ENCODE peak calls at places on chromosomes 5 and 9, in nine cellular contexts. O is CD4-positive, alpha-beta memory T cell; E is GM23338; H is stomach; Y is uterus; I is GM23248; Z is pancreas; K is suprapubic skin; Q is naive thymus-derived CD4-positive, alpha-beta T cell. S is an unnamed sample.

GRCh38 chr5:117889592-117889991 is 1098.8 kb downstream of the DTWD2 start:
- DNase-seq in E (no peak), H (no peak), Q (no peak), K (no peak), Z (no peak), O (no peak), I (no peak), Y (no peak), S (no peak)

GRCh38 chr5:177077335-177077734 is 9.4 kb upstream of the FGFR4 start:
- DNase-seq in K (no peak), H (no peak), Y (no peak), E (no peak), Z (no peak), O (no peak), Q (no peak), I (no peak), S (no peak)

GRCh38 chr5:61313960-61314681 is 17.9 kb upstream of the ZSWIM6 start:
- DNase-seq in E (no peak), H (no peak), O (no peak), I (peak), K (no peak), Q (no peak), Y (no peak), Z (no peak), S (no peak)

GRCh38 chr9:137569609-137570203 is 9.0 kb downstream of the DPH7 start:
- DNase-seq in E (no peak), Z (no peak), O (no peak), Q (no peak), I (no peak), H (no peak), K (no peak), Y (no peak), S (no peak)

GRCh38 chr9:90058364-90058763 is 453.6 kb downstream of the GADD45G start:
- DNase-seq in K (no peak), Q (no peak), E (no peak), Y (no peak), I (no peak), Z (no peak), H (no peak), O (no peak), S (no peak)

GRCh38 chr9:81588148-81588874 is 101.0 kb downstream of the TLE1 start:
- DNase-seq in Q (no peak), I (peak), O (no peak), K (no peak), Y (no peak), H (peak), Z (peak), E (no peak), S (no peak)

GRCh38 chr5:133292300-133292699 is 240.5 kb downstream of the HSPA4 start:
- DNase-seq in O (no peak), Y (no peak), K (no peak), Q (no peak), H (no peak), Z (no peak), E (no peak), I (no peak), S (no peak)

GRCh38 chr5:125463441-125464092 is 717.1 kb upstream of the ZNF608 start:
- DNase-seq in E (no peak), K (no peak), Y (no peak), O (no peak), Z (no peak), H (no peak), I (peak), Q (no peak), S (no peak)

GRCh38 chr5:176776916-176777315 is 33.4 kb upstream of the UNC5A start:
- DNase-seq in E (no peak), I (no peak), O (no peak), K (peak), H (no peak), Y (no peak), Q (no peak), Z (no peak), S (no peak)

GRCh38 chr5:89930591-89931383 is 478.8 kb downstream of the CETN3 start:
- DNase-seq in O (no peak), K (no peak), I (peak), Q (no peak), E (no peak), Z (no peak), H (no peak), Y (no peak), S (no peak)

GRCh38 chr5:100749771-100750284 is 153.3 kb downstream of the ST8SIA4 start:
- DNase-seq in H (no peak), K (no peak), Y (no peak), E (no peak), I (no peak), Z (no peak), Q (no peak), O (no peak), S (no peak)

GRCh38 chr9:127176631-127177030 is 54.2 kb upstream of the ANGPTL2 start:
- DNase-seq in O (no peak), H (no peak), Y (no peak), I (no peak), E (no peak), Q (no peak), Z (no peak), K (peak), S (no peak)

GRCh38 chr5:133232435-133232834 is 180.6 kb downstream of the HSPA4 start:
- DNase-seq in E (no peak), I (no peak), O (no peak), Z (no peak), H (no peak), K (peak), Q (no peak), Y (no peak), S (no peak)

GRCh38 chr5:37517686-37518085 is 138.6 kb downstream of the WDR70 start:
- DNase-seq in O (no peak), Z (no peak), K (no peak), H (no peak), Q (no peak), E (no peak), I (no peak), Y (no peak), S (no peak)

GRCh38 chr5:3199941-3200340 is 395.7 kb upstream of the IRX1 start:
- DNase-seq in I (no peak), E (peak), O (no peak), Q (no peak), H (no peak), Y (no peak), Z (no peak), K (no peak), S (no peak)

GRCh38 chr9:35488019-35488418 is 1.9 kb upstream of the RUSC2 start:
- DNase-seq in E (no peak), I (peak), O (no peak), Y (peak), Z (no peak), K (no peak), H (no peak), Q (no peak), S (no peak)

GRCh38 chr5:89090021-89090420 is 207.0 kb upstream of the MEF2C start:
- DNase-seq in Q (no peak), Y (no peak), K (no peak), E (no peak), I (peak), Z (no peak), O (no peak), H (no peak), S (no peak)

GRCh38 chr5:139747583-139748504 is 47.8 kb upstream of the PSD2 start:
- DNase-seq in Q (peak), Z (no peak), I (peak), H (peak), Y (peak), K (no peak), O (peak), E (peak), S (no peak)

GRCh38 chr9:93577045-93577939 is 908 bp downstream of the PHF2 start:
- DNase-seq in H (peak), Z (peak), E (peak), K (peak), O (peak), I (peak), Y (peak), Q (peak), S (no peak)

GRCh38 chr5:131209506-131210191 is 38.9 kb downstream of the LYRM7 start:
- DNase-seq in K (no peak), O (peak), Z (no peak), Q (peak), E (peak), Y (no peak), H (no peak), I (no peak), S (no peak)

GRCh38 chr9:16671591-16672137 is 198.8 kb downstream of the BNC2 start:
- DNase-seq in I (peak), E (no peak), Y (no peak), O (no peak), K (no peak), Z (no peak), Q (no peak), H (no peak), S (no peak)

GRCh38 chr5:178551059-178551458 is 39.1 kb downstream of the COL23A1 start:
- DNase-seq in E (peak), Z (no peak), K (no peak), H (no peak), O (peak), Q (peak), Y (no peak), I (peak), S (no peak)

GRCh38 chr9:23123048-23123632 is 676.5 kb downstream of the DMRTA1 start:
- DNase-seq in I (peak), E (peak), Q (no peak), O (no peak), K (no peak), H (no peak), Z (no peak), Y (no peak), S (no peak)

GRCh38 chr9:14992025-14992424 is 81.8 kb upstream of the FREM1 start:
- DNase-seq in Y (no peak), Z (no peak), H (no peak), K (no peak), O (peak), E (no peak), Q (peak), I (peak), S (no peak)

GRCh38 chr5:31455172-31455571 is 76.7 kb downstream of the DROSHA start:
- DNase-seq in O (no peak), I (no peak), E (no peak), Z (no peak), K (no peak), Y (no peak), H (no peak), Q (no peak), S (no peak)

GRCh38 chr9:89478821-89479668 is 18.9 kb downstream of the SEMA4D start:
- DNase-seq in I (no peak), K (peak), Y (no peak), Q (no peak), O (no peak), E (no peak), Z (no peak), H (no peak), S (no peak)

GRCh38 chr9:76987594-76988200 is 31.8 kb upstream of the FOXB2 start:
- DNase-seq in Z (no peak), I (peak), E (peak), Q (no peak), Y (no peak), K (no peak), O (no peak), H (no peak), S (peak)

GRCh38 chr9:108282872-108283271 is 572.9 kb downstream of the ACTL7B start:
- DNase-seq in I (peak), Q (no peak), Z (no peak), K (no peak), O (no peak), H (no peak), E (peak), Y (no peak), S (no peak)

GRCh38 chr9:71819115-71819739 is 50.9 kb upstream of the CEMIP2 start:
- DNase-seq in Q (peak), Y (no peak), H (peak), I (peak), Z (no peak), E (peak), O (peak), K (no peak), S (peak)

GRCh38 chr9:81266086-81266485 is 423.3 kb downstream of the TLE1 start:
- DNase-seq in Z (no peak), Q (no peak), H (no peak), Y (no peak), I (no peak), E (no peak), O (no peak), K (no peak), S (no peak)

GRCh38 chr9:118929317-118929716 is 439.9 kb downstream of the BRINP1 start:
- DNase-seq in E (no peak), K (no peak), I (peak), Q (no peak), O (no peak), H (no peak), Y (no peak), Z (no peak), S (no peak)

GRCh38 chr5:137923856-137924255 is 34.6 kb downstream of the PKD2L2 start:
- DNase-seq in Y (no peak), E (peak), I (no peak), Z (no peak), K (no peak), Q (no peak), H (no peak), O (no peak), S (no peak)

GRCh38 chr5:138583984-138584637 is 8.9 kb upstream of the HSPA9 start:
- DNase-seq in Y (no peak), Z (no peak), I (no peak), H (no peak), E (no peak), Q (no peak), O (no peak), K (no peak), S (no peak)

GRCh38 chr9:26723486-26723885 is 169.1 kb downstream of the CAAP1 start:
- DNase-seq in Z (peak), O (no peak), Q (no peak), H (no peak), K (no peak), I (peak), Y (peak), E (peak), S (no peak)

GRCh38 chr5:54212331-54212730 is 98.0 kb downstream of the ARL15 start:
- DNase-seq in I (no peak), Y (no peak), H (no peak), Q (no peak), E (no peak), Z (no peak), K (no peak), O (no peak), S (no peak)

GRCh38 chr5:6714221-6715041 is 1.2 kb downstream of the TENT4A start:
- DNase-seq in Q (peak), H (no peak), K (no peak), O (peak), Y (no peak), I (peak), Z (peak), E (peak), S (no peak)

GRCh38 chr9:128841704-128842492 is 12.3 kb upstream of the SPOUT1 start:
- DNase-seq in K (no peak), Y (no peak), Q (no peak), O (no peak), H (no peak), Z (no peak), I (no peak), E (no peak), S (no peak)

GRCh38 chr9:106376689-106377088 is 486.3 kb upstream of the ZNF462 start:
- DNase-seq in E (no peak), Z (no peak), K (no peak), Q (no peak), H (no peak), O (no peak), I (no peak), Y (no peak), S (no peak)

DNA sequence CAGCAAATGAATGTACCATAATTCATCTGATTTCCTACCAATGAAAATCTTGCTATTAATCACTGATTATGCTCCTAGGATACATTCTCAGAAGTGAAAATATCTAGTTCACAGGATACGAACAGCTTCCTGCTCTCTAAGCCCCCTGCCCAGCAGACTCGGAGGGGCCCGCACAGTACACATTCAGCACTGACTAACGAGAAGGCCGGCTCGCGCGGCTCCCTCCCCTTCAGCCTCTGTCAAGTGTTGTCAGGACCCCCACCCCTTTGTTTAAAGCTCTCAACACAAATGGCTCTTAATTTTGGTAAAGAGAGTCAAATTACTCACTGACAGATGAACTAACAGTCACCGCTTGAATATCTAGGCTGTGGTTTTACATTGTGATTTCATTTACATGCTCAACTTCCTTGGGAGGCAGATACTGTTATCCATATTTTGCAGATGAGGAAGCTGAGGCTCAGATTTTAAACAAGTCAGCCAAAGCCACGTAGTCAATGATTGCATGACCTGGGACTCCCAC is 82.1 kb downstream of the PRRT1B start:
- DNase-seq in Z (no peak), K (no peak), Y (no peak), H (no peak), O (no peak), E (no peak), Q (no peak), I (peak), S (no peak)
- H3K27ac ChIP-seq in Z (peak), K (peak), Y (no peak), H (peak), O (peak), E (peak), Q (peak), I (peak), S (no peak)

GRCh38 chr9:131399972-131400371 is 6.1 kb downstream of the PRRC2B start:
- DNase-seq in E (no peak), Q (no peak), H (no peak), O (no peak), I (no peak), Z (no peak), K (no peak), Y (no peak), S (no peak)
- H3K27ac ChIP-seq in E (peak), Q (no peak), H (peak), O (no peak), I (peak), Z (no peak), K (no peak), Y (no peak), S (no peak)

GRCh38 chr9:120396418-120396817 is 183.5 kb downstream of the CDK5RAP2 start:
- DNase-seq in Y (no peak), K (no peak), E (no peak), I (no peak), O (no peak), Q (no peak), H (no peak), Z (no peak), S (no peak)
- H3K27ac ChIP-seq in Y (no peak), K (no peak), E (no peak), I (no peak), O (no peak), Q (no peak), H (no peak), Z (no peak), S (peak)

GRCh38 chr9:135993840-135994776 is 32.9 kb upstream of the UBAC1 start:
- DNase-seq in Q (no peak), Z (peak), O (no peak), K (no peak), Y (no peak), H (no peak), I (no peak), E (no peak), S (no peak)

GRCh38 chr9:135991771-135992170 is 30.6 kb upstream of the UBAC1 start:
- DNase-seq in Q (no peak), Y (no peak), Z (no peak), H (no peak), E (no peak), O (no peak), K (no peak), I (no peak), S (no peak)

GRCh38 chr9:135995816-135996215 is 34.6 kb upstream of the UBAC1 start:
- DNase-seq in Q (no peak), O (no peak), H (no peak), Z (no peak), Y (no peak), K (no peak), I (no peak), E (no peak), S (no peak)

GRCh38 chr9:135992486-135993408 is 31.6 kb upstream of the UBAC1 start:
- DNase-seq in I (peak), Z (peak), H (peak), O (peak), K (peak), Q (peak), E (peak), Y (peak), S (no peak)

GRCh38 chr9:135993409-135993742 is 32.2 kb upstream of the UBAC1 start:
- DNase-seq in O (no peak), Q (no peak), E (no peak), Y (no peak), I (no peak), H (no peak), Z (no peak), K (no peak), S (no peak)
- H3K27ac ChIP-seq in O (no peak), Q (no peak), E (peak), Y (peak), I (no peak), H (peak), Z (peak), K (peak), S (peak)

DNA sequence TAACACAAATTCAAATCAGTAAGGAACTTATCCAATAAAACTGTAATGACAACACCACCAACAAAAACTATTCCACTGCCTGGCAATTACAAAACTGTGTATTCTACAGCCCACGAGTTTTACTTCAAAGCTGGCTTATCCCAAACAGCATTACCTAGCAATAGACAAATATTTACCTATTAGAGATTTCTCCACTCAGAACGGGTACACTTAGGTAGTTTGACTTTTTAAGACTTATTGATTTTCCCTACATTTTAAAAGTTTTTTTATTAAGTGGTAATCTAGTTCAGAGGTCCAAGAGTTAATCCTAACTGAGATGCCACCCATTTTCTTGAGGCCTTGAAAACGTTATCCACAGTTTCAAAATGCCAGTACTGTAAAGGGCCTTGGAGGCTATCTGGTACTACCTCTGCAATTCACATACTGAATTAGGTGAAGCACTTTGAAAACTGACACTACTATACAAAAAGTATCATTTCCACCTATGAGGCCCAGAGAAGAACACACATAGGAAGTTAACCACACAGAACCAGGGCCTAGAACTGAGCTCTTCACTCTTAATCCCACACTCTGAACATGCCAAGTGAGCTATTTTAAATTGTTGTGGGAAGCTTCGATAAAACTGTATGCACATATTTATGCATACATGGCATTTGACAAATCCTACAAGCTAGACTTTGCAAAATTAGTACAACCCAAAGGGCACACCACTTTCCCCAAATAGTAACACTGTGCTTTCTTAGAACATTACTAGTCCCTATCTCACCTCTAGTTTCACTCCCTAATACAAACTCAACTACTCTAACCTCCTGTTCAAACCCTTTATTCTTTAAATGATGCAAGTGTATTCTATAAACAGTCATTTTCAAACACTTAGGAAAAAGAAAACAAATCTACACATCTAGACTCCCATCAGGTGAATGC is 2.1 kb downstream of the NADK2 start:
- DNase-seq in O (no peak), K (no peak), I (peak), Y (no peak), E (no peak), Q (peak), Z (no peak), H (no peak), S (no peak)
- H3K27ac ChIP-seq in O (no peak), K (no peak), I (peak), Y (no peak), E (no peak), Q (peak), Z (peak), H (peak), S (peak)

DNA sequence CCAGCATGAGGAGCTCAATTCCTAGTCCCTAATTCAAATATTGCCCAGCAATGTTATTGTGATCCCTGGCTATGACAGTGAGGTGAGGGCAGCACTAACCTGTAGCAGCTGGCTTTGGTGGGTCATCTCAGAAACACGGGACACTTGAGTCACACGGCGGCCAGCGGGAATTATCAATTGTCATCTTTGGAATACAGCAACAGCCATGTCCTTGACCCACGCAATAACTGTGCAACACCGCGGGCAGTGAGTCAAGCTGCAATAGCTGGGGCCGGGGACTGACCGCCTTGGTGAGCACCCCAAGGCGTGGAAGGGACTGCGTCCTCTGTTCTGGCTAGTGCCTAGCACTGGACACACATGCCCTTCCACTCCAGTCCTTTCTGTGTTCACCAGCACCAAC is 62.5 kb upstream of the ALDH1B1 start:
- DNase-seq in E (no peak), H (no peak), O (no peak), Q (no peak), K (no peak), Y (no peak), Z (no peak), I (no peak), S (no peak)
- H3K27ac ChIP-seq in E (no peak), H (no peak), O (no peak), Q (no peak), K (no peak), Y (no peak), Z (no peak), I (no peak), S (no peak)

S was measured in caudate nucleus.